ENCODE peak calls at places on chromosomes 7 and 10, in ten cellular contexts. A, U, L, O, V, J, C, S, T and F are unnamed samples.

GRCh38 chr10:70617798-70618568 is 15.4 kb upstream of the PRF1 start:
- DNase-seq in T (no peak), S (no peak), A (no peak), V (no peak), O (no peak), J (no peak), L (no peak), C (no peak), U (peak; percentile 44), F (no peak)

GRCh38 chr7:87354749-87355148 is 9.3 kb downstream of the CROT start:
- DNase-seq in U (peak; percentile 10), T (no peak), V (no peak), A (no peak), S (no peak), O (no peak), L (no peak), J (no peak), C (no peak), F (no peak)

GRCh38 chr7:98852826-98853225 is 17.0 kb downstream of the TMEM130 start:
- DNase-seq in T (no peak), S (no peak), A (no peak), L (no peak), U (peak; percentile 54), J (no peak), C (no peak), V (no peak), O (no peak), F (no peak)

GRCh38 chr10:5416981-5417380 is 4.6 kb downstream of the NET1 start:
- DNase-seq in L (no peak), C (no peak), V (no peak), O (no peak), J (peak; percentile 50), T (no peak), U (no peak), A (no peak), S (no peak), F (no peak)

GRCh38 chr10:42941790-42942189 is 135.1 kb upstream of the RET start:
- DNase-seq in C (no peak), J (no peak), V (no peak), L (no peak), A (no peak), T (peak; percentile 26), S (no peak), U (no peak), O (no peak), F (no peak)

GRCh38 chr10:133165556-133166503 is 5.8 kb downstream of the KNDC1 start:
- DNase-seq in A (no peak), T (no peak), O (no peak), V (no peak), L (no peak), J (no peak), U (no peak), S (no peak), C (no peak), F (no peak)

GRCh38 chr10:77187376-77187999 is 450.1 kb downstream of the KCNMA1 start:
- DNase-seq in L (peak; percentile 35), A (no peak), S (no peak), T (no peak), J (no peak), U (no peak), C (no peak), O (no peak), V (no peak), F (no peak)

GRCh38 chr10:31751401-31752080 is 177.1 kb downstream of the ARHGAP12 start:
- DNase-seq in C (no peak), L (no peak), J (no peak), U (no peak), V (peak; percentile 13), T (no peak), O (no peak), A (no peak), S (no peak), F (no peak)

GRCh38 chr7:51253157-51253556 is 63.5 kb downstream of the COBL start:
- DNase-seq in C (peak; percentile 14), A (peak; percentile 26), V (no peak), U (no peak), O (no peak), S (no peak), J (no peak), L (peak; percentile 49), T (no peak), F (no peak)

GRCh38 chr10:30386801-30387588 is 37.9 kb upstream of the MTPAP start:
- DNase-seq in V (no peak), T (no peak), J (no peak), S (no peak), U (no peak), A (no peak), C (peak; percentile 40), L (no peak), O (no peak), F (no peak)

GRCh38 chr10:22420787-22421517 is 75.7 kb downstream of the SPAG6 start:
- DNase-seq in O (no peak), C (no peak), J (no peak), S (no peak), A (no peak), U (peak; percentile 16), T (no peak), V (peak; percentile 17), L (no peak), F (no peak)

GRCh38 chr7:144037414-144038096 is 11.2 kb upstream of the OR2A5 start:
- DNase-seq in S (no peak), V (no peak), C (no peak), L (no peak), U (no peak), A (no peak), J (no peak), O (no peak), T (no peak), F (no peak)

GRCh38 chr7:129664029-129665012 is 52.8 kb downstream of the NRF1 start:
- DNase-seq in U (peak; percentile 83), S (peak; percentile 49), A (peak; percentile 58), T (no peak), V (peak; percentile 59), O (no peak), C (peak; percentile 34), L (peak; percentile 7), J (no peak), F (peak; percentile 52)

GRCh38 chr7:43085017-43085416 is 27.4 kb upstream of the HECW1 start:
- DNase-seq in T (no peak), L (no peak), O (no peak), A (no peak), V (no peak), U (no peak), S (no peak), J (no peak), C (no peak), F (no peak)

GRCh38 chr7:73978681-73979563 is 49.1 kb upstream of the ELN start:
- DNase-seq in L (peak; percentile 83), U (no peak), S (peak; percentile 8), T (peak; percentile 62), J (peak; percentile 83), C (peak; percentile 38), O (no peak), V (no peak), A (peak; percentile 7), F (peak; percentile 13)

GRCh38 chr7:77326131-77326530 is 90.0 kb downstream of the GSAP start:
- DNase-seq in L (no peak), V (no peak), U (peak; percentile 59), J (no peak), A (no peak), O (no peak), T (no peak), S (no peak), C (no peak), F (peak; percentile 96)